ENCODE peak calls at places on chromosome 14, in eight cellular contexts. R is Calu3; A is AG09319; C is HCEC 1CT; M is brain microvascular endothelial cell; D is fibroblast of the aortic adventitia; J is activated T-helper 1 cell treated with Interleukin-2 at 50 U/mL for 16 hours; H is activated CD4-positive, alpha-beta memory T cell treated with anti-CD3 and anti-CD28 coated beads, Interleukin-2, amount 10 ng/mL, durations not matched to agents 7 days and 5 days. K is an unnamed sample.

GRCh38 chr14:66117600-66117999 is 368.6 kb upstream of the CCDC196 start:
- DNase-seq in R (peak; percentile 12), A (no peak), C (peak; percentile 25), M (peak; percentile 47), D (peak; percentile 77), J (no peak), H (no peak), K (no peak)

GRCh38 chr14:41609704-41610183 is 3.1 kb downstream of the LRFN5 start:
- DNase-seq in R (no peak), A (no peak), C (no peak), M (no peak), D (peak; percentile 60), J (no peak), H (no peak), K (no peak)

GRCh38 chr14:53894456-53894855 is 62.2 kb downstream of the BMP4 start:
- DNase-seq in R (no peak), A (peak; percentile 23), C (peak; percentile 82), M (peak; percentile 27), D (peak; percentile 75), J (no peak), H (no peak), K (no peak)

GRCh38 chr14:76273346-76273745 is 102.6 kb upstream of the ESRRB start:
- DNase-seq in R (no peak), A (no peak), C (no peak), M (no peak), D (no peak), J (no peak), H (no peak), K (no peak)

GRCh38 chr14:36652542-36653201 is 9.0 kb upstream of the PAX9 start:
- DNase-seq in R (no peak), A (no peak), C (no peak), M (no peak), D (no peak), J (no peak), H (no peak), K (no peak)

GRCh38 chr14:90675399-90675798 is 140.8 kb downstream of the TTC7B start:
- DNase-seq in R (no peak), A (no peak), C (peak; percentile 23), M (peak; percentile 25), D (peak; percentile 85), J (no peak), H (no peak), K (no peak)

GRCh38 chr14:31294736-31295398 is 87.3 kb upstream of the HECTD1 start:
- DNase-seq in R (no peak), A (no peak), C (no peak), M (peak; percentile 54), D (peak; percentile 46), J (no peak), H (no peak), K (no peak)

GRCh38 chr14:103872492-103873113 is 25.2 kb upstream of the PPP1R13B start:
- DNase-seq in R (no peak), A (no peak), C (no peak), M (no peak), D (no peak), J (no peak), H (no peak), K (no peak)

GRCh38 chr14:90777830-90778467 is 38.3 kb downstream of the TTC7B start:
- DNase-seq in R (no peak), A (no peak), C (no peak), M (no peak), D (no peak), J (no peak), H (no peak), K (peak; percentile 61)

GRCh38 chr14:39376671-39377403 is 55.4 kb downstream of the FBXO33 start:
- DNase-seq in R (no peak), A (no peak), C (peak; percentile 4), M (no peak), D (peak; percentile 66), J (no peak), H (no peak), K (no peak)

GRCh38 chr14:105421723-105422615 is 2.3 kb downstream of the MTA1 start:
- DNase-seq in R (no peak), A (no peak), C (no peak), M (no peak), D (no peak), J (no peak), H (no peak), K (peak; percentile 70)

GRCh38 chr14:101193126-101193844 is 289.8 kb upstream of the RTL1 start:
- DNase-seq in R (no peak), A (no peak), C (no peak), M (no peak), D (no peak), J (no peak), H (no peak), K (peak; percentile 64)

GRCh38 chr14:53655080-53655785 is 301.4 kb downstream of the BMP4 start:
- DNase-seq in R (no peak), A (no peak), C (no peak), M (no peak), D (no peak), J (no peak), H (no peak), K (no peak)

K was measured in RWPE2.